ENCODE peak calls at places on chromosome 15, in six cellular contexts. J is NT2/D1, K is neuronal stem cell, A is AG10803, F is astrocyte of the spinal cord, W is fibroblast of mammary gland. L is an unnamed sample.

GRCh38 chr15:80059786-80060489 is 462 bp downstream of the ZFAND6 start:
- DNase-seq in J (peak; percentile 44), K (peak; percentile 72), F (no peak), A (peak; percentile 3), W (peak; percentile 16), L (peak; percentile 72)

GRCh38 chr15:50414624-50415023 is 9.6 kb upstream of the USP8 start:
- DNase-seq in A (no peak), F (no peak), K (no peak), J (no peak), W (no peak), L (no peak)

GRCh38 chr15:79811406-79812405 is 85.1 kb downstream of the MTHFS start:
- DNase-seq in A (peak; percentile 80), J (no peak), F (peak; percentile 28), K (no peak), W (peak; percentile 78), L (no peak)

GRCh38 chr15:68517285-68517711 is 61.5 kb upstream of the CORO2B start:
- DNase-seq in F (no peak), W (no peak), A (peak; percentile 89), J (peak; percentile 23), K (peak; percentile 24), L (peak; percentile 7)

GRCh38 chr15:77457619-77458265 is 37.1 kb downstream of the HMG20A start:
- DNase-seq in K (no peak), F (peak; percentile 59), A (peak; percentile 69), W (peak; percentile 41), J (no peak), L (no peak)

GRCh38 chr15:95017950-95018349 is 786.6 kb downstream of the MCTP2 start:
- DNase-seq in A (no peak), K (no peak), F (no peak), J (peak; percentile 28), W (no peak), L (no peak)

GRCh38 chr15:99384992-99385669 is 133.8 kb downstream of the LRRC28 start:
- DNase-seq in F (peak; percentile 36), J (no peak), A (no peak), W (peak; percentile 50), K (no peak), L (peak; percentile 13)

GRCh38 chr15:71448688-71449114 is 333.4 kb downstream of the THSD4 start:
- DNase-seq in J (no peak), F (peak; percentile 74), A (peak; percentile 58), K (peak; percentile 69), W (peak; percentile 76), L (peak; percentile 60)

GRCh38 chr15:41513282-41514227 is at the start of gene LTK:
- DNase-seq in K (peak; percentile 38), A (peak; percentile 10), W (no peak), F (no peak), J (no peak), L (no peak)

GRCh38 chr15:40939909-40940801 is 11.0 kb downstream of the DLL4 start:
- DNase-seq in W (no peak), A (no peak), F (no peak), J (no peak), K (no peak), L (no peak)

GRCh38 chr15:58627046-58627445 is 122.5 kb downstream of the ADAM10 start:
- DNase-seq in W (no peak), J (no peak), F (no peak), K (no peak), A (no peak), L (no peak)

GRCh38 chr15:58626378-58626777 is 123.1 kb downstream of the ADAM10 start:
- DNase-seq in A (no peak), W (no peak), F (no peak), K (no peak), J (no peak), L (no peak)

GRCh38 chr15:58627706-58628105 is 121.8 kb downstream of the ADAM10 start:
- DNase-seq in J (no peak), W (peak; percentile 5), K (no peak), A (peak; percentile 7), F (no peak), L (no peak)

GRCh38 chr15:58629625-58630024 is 119.9 kb downstream of the ADAM10 start:
- DNase-seq in A (no peak), J (no peak), K (no peak), F (no peak), W (no peak), L (no peak)

GRCh38 chr15:58628206-58629057 is 121.1 kb downstream of the ADAM10 start:
- DNase-seq in W (peak; percentile 12), K (no peak), J (no peak), A (no peak), F (peak; percentile 45), L (no peak)
- H3K4me3 ChIP-seq in W (peak overlapping the region; percentile 27), K (no peak overlapping the region), J (no peak overlapping the region), A (peak overlapping the region; percentile 52), F (peak overlapping the region; percentile 22), L (no peak overlapping the region)

GRCh38 chr15:75008249-75009017 is 13.1 kb downstream of the SCAMP5 start:
- DNase-seq in K (no peak), A (no peak), F (no peak), J (no peak), W (no peak), L (no peak)
- H3K4me3 ChIP-seq in K (no peak overlapping the region), A (no peak overlapping the region), F (no peak overlapping the region), J (no peak overlapping the region), W (no peak overlapping the region), L (no peak overlapping the region)

GRCh38 chr15:93048426-93048721 is 40.6 kb downstream of the RGMA start:
- DNase-seq in A (no peak), K (no peak), W (no peak), F (no peak), J (no peak), L (no peak)

GRCh38 chr15:93047621-93048425 is 41.2 kb downstream of the RGMA start:
- DNase-seq in J (no peak), K (no peak), F (no peak), A (no peak), W (no peak), L (no peak)

GRCh38 chr15:93048759-93049161 is 40.3 kb downstream of the RGMA start:
- DNase-seq in F (peak; percentile 43), K (no peak), A (peak; percentile 43), J (no peak), W (peak; percentile 24), L (no peak)

GRCh38 chr15:93049914-93050534 is 39.0 kb downstream of the RGMA start:
- DNase-seq in F (no peak), W (no peak), K (no peak), J (no peak), A (no peak), L (no peak)

GRCh38 chr15:93049233-93049632 is 39.8 kb downstream of the RGMA start:
- DNase-seq in A (no peak), J (no peak), W (no peak), K (no peak), F (no peak), L (no peak)
- H3K4me3 ChIP-seq in A (no peak overlapping the region), J (no peak overlapping the region), W (no peak overlapping the region), K (no peak overlapping the region), F (no peak overlapping the region), L (no peak overlapping the region)

GRCh38 chr15:74430510-74430951 is 3.2 kb downstream of the SEMA7A start:
- DNase-seq in F (no peak), J (no peak), A (no peak), K (no peak), W (peak; percentile 43), L (no peak)

GRCh38 chr15:74432271-74432967 is 1.3 kb downstream of the SEMA7A start:
- DNase-seq in F (no peak), K (no peak), A (no peak), J (no peak), W (no peak), L (no peak)

GRCh38 chr15:74431645-74432044 is 2.1 kb downstream of the SEMA7A start:
- DNase-seq in J (no peak), W (no peak), A (no peak), F (no peak), K (no peak), L (no peak)

GRCh38 chr15:74429784-74430141 is 4.0 kb downstream of the SEMA7A start:
- DNase-seq in F (no peak), A (no peak), K (no peak), J (no peak), W (no peak), L (no peak)

DNA sequence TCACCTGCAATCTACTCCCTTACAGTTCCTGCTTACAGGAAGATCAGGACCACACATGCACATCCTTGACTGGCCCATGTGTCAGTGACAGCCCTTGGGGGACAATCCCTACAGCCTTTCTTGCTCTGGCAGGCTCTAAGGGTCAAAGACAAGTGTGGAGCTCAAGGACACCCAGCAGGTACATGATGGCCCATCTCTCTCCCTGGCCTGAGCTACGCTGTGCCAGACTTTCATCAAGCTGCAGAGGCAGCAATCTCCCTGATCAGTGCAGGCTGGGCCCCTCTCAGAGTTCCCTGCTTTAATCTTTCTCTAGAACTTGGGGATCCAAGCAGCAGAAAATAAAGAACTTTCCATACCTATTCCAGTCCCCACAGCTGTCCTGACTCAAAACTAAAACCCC is 2.6 kb downstream of the SEMA7A start:
- DNase-seq in F (no peak), A (no peak), K (no peak), W (no peak), J (no peak), L (no peak)
- H3K4me3 ChIP-seq in F (peak overlapping the region; percentile 77), A (peak overlapping the region; percentile 77), K (no peak overlapping the region), W (peak overlapping the region; percentile 77), J (no peak overlapping the region), L (no peak overlapping the region)

DNA sequence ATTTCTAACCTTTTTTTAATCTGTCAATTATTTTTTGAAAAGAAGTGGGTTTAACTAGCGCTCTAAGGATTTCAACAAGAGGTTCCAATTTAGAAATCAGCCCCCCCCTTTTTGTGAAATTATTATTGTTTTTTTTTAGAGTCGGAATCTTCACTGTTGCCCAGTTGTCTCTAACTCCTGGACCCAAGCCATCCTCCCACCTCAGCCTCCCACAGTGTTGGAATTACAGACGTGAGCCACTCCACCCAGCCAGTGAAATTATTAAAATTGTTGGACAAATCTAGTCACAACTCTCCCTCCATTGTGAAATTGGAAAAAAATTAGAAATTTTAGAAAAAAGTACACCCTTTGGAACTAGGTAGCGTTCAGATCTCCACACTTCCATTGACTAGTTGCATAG is 2.5 kb downstream of the AKAP13 start:
- DNase-seq in J (no peak), W (no peak), F (no peak), A (no peak), K (no peak), L (no peak)
- H3K4me3 ChIP-seq in J (no peak overlapping the region), W (peak overlapping the region; percentile 72), F (peak overlapping the region; percentile 76), A (no peak overlapping the region), K (no peak overlapping the region), L (no peak overlapping the region)

GRCh38 chr15:59396211-59396610 is 23.5 kb upstream of the MYO1E start:
- DNase-seq in F (no peak), W (peak; percentile 28), A (no peak), K (no peak), J (no peak), L (no peak)
- H3K4me3 ChIP-seq in F (no peak overlapping the region), W (no peak overlapping the region), A (no peak overlapping the region), K (no peak overlapping the region), J (no peak overlapping the region), L (no peak overlapping the region)

GRCh38 chr15:70062321-70062956 is 35.3 kb downstream of the TLE3 start:
- DNase-seq in F (peak; percentile 96), J (no peak), W (peak; percentile 95), A (peak; percentile 97), K (no peak), L (peak; percentile 14)
- H3K4me3 ChIP-seq in F (peak overlapping the region; percentile 10), J (no peak overlapping the region), W (no peak overlapping the region), A (no peak overlapping the region), K (no peak overlapping the region), L (no peak overlapping the region)

DNA sequence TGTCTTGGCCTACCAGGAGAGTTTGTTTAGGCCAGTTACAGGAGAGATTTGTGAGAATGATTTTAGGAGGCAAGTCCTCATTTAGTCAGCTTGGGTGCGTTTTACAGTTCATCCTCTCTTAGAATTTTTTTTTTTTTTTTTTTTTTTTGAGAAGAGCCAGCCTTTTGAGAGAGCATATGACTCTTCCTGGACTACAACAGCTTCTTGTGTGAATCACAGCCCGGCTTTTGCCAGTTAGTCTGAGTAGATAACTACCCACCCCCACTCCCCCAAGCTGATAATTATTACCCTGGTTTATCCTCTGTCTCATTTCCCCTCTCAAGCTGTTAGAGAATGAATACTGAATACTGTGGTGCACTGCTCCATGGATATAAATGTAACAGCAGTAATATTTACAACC is 7.8 kb downstream of the CHD2 start:
- DNase-seq in J (no peak), K (no peak), F (peak; percentile 84), W (peak; percentile 92), A (peak; percentile 88), L (no peak)
- H3K4me3 ChIP-seq in J (no peak overlapping the region), K (no peak overlapping the region), F (peak overlapping the region; percentile 1), W (no peak overlapping the region), A (peak overlapping the region; percentile 6), L (no peak overlapping the region)

L was measured in Caco-2.